ENCODE peak calls at places on chromosomes 3 and 15, in ten cellular contexts. E is heart left ventricle, D is heart right ventricle, Q is mammary epithelial cell, K is GM23338, B is ovary, H is cardiac muscle cell, C is lung, A is uterus, Y is A549. Z is an unnamed sample. For H3K4me1, the result is how much of the 10 kb centered on the place peaks cover.

GRCh38 chr3:120793601-120794000 is 51.1 kb downstream of the GTF2E1 start:
- DNase-seq in Y (no peak), D (no peak), Q (no peak), K (no peak), A (no peak), B (no peak), H (no peak), C (no peak), E (no peak), Z (no peak)

GRCh38 chr3:64079369-64080160 is 56.3 kb upstream of the PSMD6 start:
- DNase-seq in Q (no peak), E (no peak), B (no peak), Y (no peak), C (no peak), A (no peak), D (no peak), K (no peak), H (no peak), Z (no peak)

GRCh38 chr3:58835075-58835474 is 168.5 kb upstream of the FAM3D start:
- DNase-seq in D (no peak), A (no peak), H (no peak), C (no peak), B (no peak), Y (no peak), E (no peak), K (no peak), Q (peak), Z (no peak)

GRCh38 chr3:72797773-72798543 is 50.3 kb downstream of the SHQ1 start:
- DNase-seq in E (peak), D (peak), Q (no peak), Y (no peak), K (peak), H (peak), B (no peak), C (no peak), A (no peak), Z (no peak)

GRCh38 chr3:176767385-176767784 is 429.9 kb downstream of the TBL1XR1 start:
- DNase-seq in C (no peak), E (no peak), Y (no peak), B (no peak), K (no peak), A (no peak), H (peak), D (no peak), Q (peak), Z (no peak)

GRCh38 chr3:43707998-43708397 is 17.3 kb downstream of the ABHD5 start:
- DNase-seq in B (no peak), E (no peak), D (no peak), Y (peak), K (no peak), Q (peak), A (no peak), C (no peak), H (peak), Z (no peak)

GRCh38 chr15:33834892-33835730 is 133.2 kb upstream of the CHRM5 start:
- DNase-seq in Q (no peak), A (no peak), C (no peak), Y (no peak), H (no peak), B (no peak), E (no peak), D (no peak), K (peak), Z (no peak)

GRCh38 chr3:23162939-23163338 is 40.2 kb upstream of the UBE2E2 start:
- DNase-seq in Y (no peak), Q (no peak), E (no peak), C (no peak), B (no peak), A (no peak), K (no peak), H (no peak), D (no peak), Z (no peak)

GRCh38 chr15:101355678-101356464 is 60.8 kb upstream of the SNRPA1 start:
- DNase-seq in K (no peak), H (no peak), B (no peak), A (no peak), D (no peak), E (no peak), C (no peak), Q (no peak), Y (no peak), Z (no peak)

GRCh38 chr3:32226875-32227500 is 11.5 kb upstream of the CMTM8 start:
- DNase-seq in Q (peak), E (no peak), A (no peak), K (no peak), D (no peak), B (no peak), C (no peak), H (peak), Y (peak), Z (no peak)

GRCh38 chr3:183178833-183179549 is 16.5 kb upstream of the LAMP3 start:
- DNase-seq in Q (peak), B (peak), H (peak), C (peak), D (no peak), A (peak), E (peak), Y (peak), K (peak), Z (peak)

GRCh38 chr15:48005921-48006541 is 114.8 kb upstream of the SLC24A5 start:
- DNase-seq in D (no peak), Q (no peak), K (peak), E (peak), Y (no peak), H (no peak), B (peak), C (peak), A (peak), Z (no peak)

GRCh38 chr15:85504739-85505676 is 124.6 kb downstream of the AKAP13 start:
- DNase-seq in D (peak), A (no peak), Y (peak), H (peak), E (no peak), C (peak), Q (peak), K (peak), B (peak), Z (no peak)

GRCh38 chr15:100879461-100880138 is at the start of gene ALDH1A3:
- DNase-seq in K (peak), E (no peak), Y (peak), A (peak), C (no peak), D (peak), H (peak), Q (peak), B (no peak), Z (peak)

GRCh38 chr15:68333775-68334470 is 56.4 kb downstream of the FEM1B start:
- DNase-seq in D (no peak), E (peak), A (peak), H (peak), B (no peak), Y (no peak), Q (no peak), K (no peak), C (no peak), Z (no peak)

GRCh38 chr3:42876940-42877720 is 1.5 kb upstream of the CYP8B1 start:
- DNase-seq in E (no peak), Q (no peak), K (no peak), D (no peak), A (no peak), B (no peak), C (no peak), Y (no peak), H (no peak), Z (no peak)

GRCh38 chr3:72601983-72602382 is 246.3 kb downstream of the SHQ1 start:
- DNase-seq in Y (no peak), K (no peak), B (no peak), E (no peak), A (no peak), H (no peak), C (no peak), D (no peak), Q (no peak), Z (no peak)

GRCh38 chr3:115190747-115191146 is 43.7 kb upstream of the ZBTB20 start:
- DNase-seq in D (no peak), Y (no peak), K (no peak), H (no peak), Q (no peak), E (no peak), A (no peak), B (no peak), C (no peak), Z (no peak)

GRCh38 chr3:149879872-149880271 is 66.9 kb downstream of the RNF13 start:
- DNase-seq in B (peak), A (peak), H (peak), E (peak), Q (peak), K (peak), D (peak), Y (peak), C (peak), Z (peak)

GRCh38 chr3:161800985-161801559 is 304.5 kb downstream of the OTOL1 start:
- DNase-seq in H (no peak), K (no peak), B (no peak), Y (no peak), A (no peak), E (no peak), Q (no peak), C (no peak), D (no peak), Z (no peak)

GRCh38 chr15:56765252-56765651 is 31.9 kb upstream of the ZNF280D start:
- DNase-seq in C (no peak), Q (peak), K (no peak), H (peak), Y (no peak), A (no peak), B (no peak), E (no peak), D (peak), Z (no peak)

GRCh38 chr15:39165026-39165706 is 415.7 kb upstream of the THBS1 start:
- DNase-seq in A (no peak), H (peak), D (no peak), Q (no peak), E (no peak), B (no peak), K (no peak), Y (no peak), C (no peak), Z (no peak)

GRCh38 chr3:62875103-62876002 is at the start of gene CADPS:
- DNase-seq in E (peak), B (no peak), C (no peak), Y (no peak), A (no peak), K (peak), H (no peak), D (peak), Q (no peak), Z (no peak)

GRCh38 chr3:52742418-52743041 is 28.2 kb downstream of the NEK4 start:
- DNase-seq in C (no peak), E (no peak), H (peak), D (no peak), Y (peak), A (no peak), K (peak), B (no peak), Q (peak), Z (peak)

GRCh38 chr3:193960485-193961172 is 175.3 kb upstream of the HES1 start:
- DNase-seq in B (no peak), Q (peak), C (no peak), D (peak), K (no peak), H (peak), Y (no peak), E (peak), A (peak), Z (no peak)

GRCh38 chr3:24135280-24135679 is 190.2 kb downstream of the NR1D2 start:
- DNase-seq in Y (no peak), A (no peak), Q (peak), C (no peak), B (no peak), E (no peak), H (peak), D (no peak), K (no peak), Z (no peak)

GRCh38 chr3:62372621-62373041 is 719 bp downstream of the FEZF2 start:
- DNase-seq in E (no peak), B (no peak), K (no peak), A (no peak), D (no peak), Q (no peak), Y (no peak), C (no peak), H (no peak), Z (no peak)

GRCh38 chr15:74010929-74011540 is 16.5 kb downstream of the PML start:
- DNase-seq in D (no peak), B (no peak), Y (no peak), A (no peak), Q (peak), C (no peak), H (peak), K (no peak), E (no peak), Z (peak)

GRCh38 chr15:72488558-72488957 is 14.4 kb downstream of the ARIH1 start:
- DNase-seq in B (no peak), E (no peak), K (no peak), C (no peak), A (no peak), Y (no peak), Q (no peak), D (no peak), H (no peak), Z (no peak)

GRCh38 chr3:60933828-60934227 is 317.4 kb downstream of the FHIT start:
- DNase-seq in A (no peak), Y (no peak), D (no peak), K (no peak), E (no peak), C (no peak), B (no peak), Q (no peak), H (no peak), Z (no peak)

GRCh38 chr3:21390136-21390535 is 360.9 kb downstream of the ZNF385D start:
- DNase-seq in Q (peak), Y (no peak), K (no peak), B (no peak), A (no peak), D (no peak), H (peak), C (no peak), E (no peak), Z (no peak)

GRCh38 chr3:132134611-132135010 is 99.8 kb upstream of the CPNE4 start:
- DNase-seq in Y (no peak), Q (peak), A (no peak), C (no peak), E (no peak), K (no peak), B (no peak), D (no peak), H (peak), Z (no peak)

GRCh38 chr3:33722626-33723370 is 4.7 kb upstream of the CLASP2 start:
- DNase-seq in H (peak), E (no peak), B (no peak), Q (no peak), Y (no peak), A (no peak), K (no peak), C (no peak), D (no peak), Z (no peak)

GRCh38 chr3:114660124-114660523 is 366.3 kb downstream of the TIGIT start:
- DNase-seq in A (no peak), H (peak), K (no peak), D (peak), C (no peak), Q (no peak), Y (no peak), B (peak), E (peak), Z (no peak)

GRCh38 chr3:17424137-17424536 is 318.3 kb downstream of the TBC1D5 start:
- DNase-seq in A (no peak), D (no peak), H (peak), B (no peak), Y (no peak), E (no peak), K (no peak), Q (no peak), C (no peak), Z (no peak)

GRCh38 chr3:186589856-186590579 is 19.5 kb downstream of the DNAJB11 start:
- DNase-seq in Y (no peak), Q (peak), A (no peak), K (no peak), C (peak), E (no peak), B (no peak), D (no peak), H (peak), Z (peak)

GRCh38 chr3:126753191-126754160 is 49.4 kb downstream of the CHCHD6 start:
- DNase-seq in Q (peak), D (no peak), Y (no peak), C (peak), K (no peak), B (no peak), A (no peak), H (no peak), E (no peak), Z (peak)

GRCh38 chr3:193157051-193157450 is 84.0 kb upstream of the PLAAT1 start:
- DNase-seq in Y (no peak), A (no peak), Q (no peak), B (no peak), C (no peak), K (no peak), D (no peak), H (no peak), E (no peak), Z (no peak)

GRCh38 chr3:46948830-46949671 is 27.5 kb downstream of the CCDC12 start:
- DNase-seq in C (peak), Q (no peak), H (no peak), D (no peak), E (peak), B (no peak), K (peak), A (no peak), Y (no peak), Z (peak)

GRCh38 chr3:46946416-46946815 is 30.1 kb downstream of the CCDC12 start:
- DNase-seq in K (no peak), A (no peak), E (no peak), Y (no peak), H (no peak), C (no peak), Q (peak), B (no peak), D (no peak), Z (no peak)

GRCh38 chr3:46947545-46947899 is 29.0 kb downstream of the CCDC12 start:
- DNase-seq in C (no peak), Q (no peak), K (no peak), D (no peak), A (no peak), Y (no peak), H (no peak), E (no peak), B (no peak), Z (no peak)

GRCh38 chr3:46946856-46947544 is 29.5 kb downstream of the CCDC12 start:
- DNase-seq in A (no peak), Q (peak), H (no peak), K (no peak), B (no peak), D (no peak), E (no peak), Y (peak), C (no peak), Z (no peak)

GRCh38 chr3:46947981-46948791 is 28.4 kb downstream of the CCDC12 start:
- DNase-seq in K (no peak), D (peak), H (peak), Q (peak), Y (peak), A (no peak), C (peak), B (no peak), E (peak), Z (peak)
- H3K4me1 ChIP-seq in K (under half), D (under half), H (half or more), Q (half or more), Y (half or more), A (under half), C (half or more), B (under half), E (under half), Z (half or more)

GRCh38 chr3:38039899-38040261 is 872 bp downstream of the DLEC1 start:
- DNase-seq in Q (no peak), Y (no peak), K (peak), A (peak), E (peak), C (peak), B (no peak), D (peak), H (peak), Z (peak)
- TF ChIP-seq CTCF in Q (no peak), Y (no peak), K (peak), A (peak), E (peak), C (peak), B (no peak), D (no peak), H (peak), Z (peak)

DNA sequence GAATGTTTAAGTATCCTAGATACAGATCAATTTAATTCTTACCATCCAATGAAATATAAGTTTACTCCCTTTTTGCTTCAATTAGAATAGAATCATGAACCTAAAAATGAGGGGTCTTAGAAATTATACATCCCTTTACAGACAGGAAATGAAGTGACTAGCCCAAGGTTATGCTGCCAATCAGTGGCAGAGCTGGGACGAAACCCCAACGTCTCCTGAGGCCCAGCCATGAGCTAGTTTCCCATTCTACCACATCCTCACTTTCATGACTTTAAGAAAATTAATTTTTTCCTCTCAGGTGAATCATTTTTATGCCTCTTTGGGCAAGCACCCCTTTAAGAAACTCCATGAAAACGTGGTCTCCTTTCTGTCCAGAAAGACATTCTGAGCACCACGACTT is 11.2 kb downstream of the LRIG1 start:
- DNase-seq in D (no peak), K (no peak), A (no peak), H (no peak), Y (no peak), Q (no peak), E (no peak), C (no peak), B (no peak), Z (no peak)
- H3K4me1 ChIP-seq in D (under half), K (half or more), A (under half), H (half or more), Y (under half), Q (under half), E (under half), C (under half), B (under half), Z (half or more)

DNA sequence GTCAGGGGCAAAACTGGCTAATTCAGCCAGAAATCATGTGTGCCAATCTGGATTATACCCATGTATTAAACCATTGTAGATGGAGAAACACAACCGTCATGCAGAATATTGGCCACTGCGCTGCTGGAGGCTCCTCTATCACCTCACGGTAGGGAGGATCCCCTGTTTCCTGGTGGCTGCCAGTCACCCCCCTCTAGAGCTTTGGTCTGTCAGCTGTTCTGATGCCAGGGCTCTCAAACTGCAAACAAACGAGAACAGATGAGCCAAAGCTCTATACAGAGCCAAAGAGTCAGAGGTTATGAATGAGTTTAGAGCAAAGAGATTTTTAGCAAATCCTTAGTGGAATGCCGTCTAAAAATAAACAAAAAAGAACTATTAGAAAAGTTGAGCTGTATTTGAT is 62.5 kb downstream of the IL20RB start:
- DNase-seq in Q (no peak), C (no peak), E (no peak), Y (no peak), B (no peak), K (peak), A (no peak), D (no peak), H (no peak), Z (no peak)
- TF ChIP-seq CTCF in Q (no peak), C (no peak), E (no peak), Y (no peak), B (no peak), K (no peak), A (no peak), D (no peak), H (no peak), Z (no peak)

GRCh38 chr15:90660195-90660995 is 56.8 kb upstream of the BLM start:
- DNase-seq in K (no peak), Q (peak), H (peak), D (peak), Y (peak), C (peak), E (peak), B (no peak), A (peak), Z (no peak)
- H3K4me1 ChIP-seq in K (under half), Q (under half), H (under half), D (under half), Y (under half), C (under half), E (under half), B (under half), A (under half), Z (under half)

DNA sequence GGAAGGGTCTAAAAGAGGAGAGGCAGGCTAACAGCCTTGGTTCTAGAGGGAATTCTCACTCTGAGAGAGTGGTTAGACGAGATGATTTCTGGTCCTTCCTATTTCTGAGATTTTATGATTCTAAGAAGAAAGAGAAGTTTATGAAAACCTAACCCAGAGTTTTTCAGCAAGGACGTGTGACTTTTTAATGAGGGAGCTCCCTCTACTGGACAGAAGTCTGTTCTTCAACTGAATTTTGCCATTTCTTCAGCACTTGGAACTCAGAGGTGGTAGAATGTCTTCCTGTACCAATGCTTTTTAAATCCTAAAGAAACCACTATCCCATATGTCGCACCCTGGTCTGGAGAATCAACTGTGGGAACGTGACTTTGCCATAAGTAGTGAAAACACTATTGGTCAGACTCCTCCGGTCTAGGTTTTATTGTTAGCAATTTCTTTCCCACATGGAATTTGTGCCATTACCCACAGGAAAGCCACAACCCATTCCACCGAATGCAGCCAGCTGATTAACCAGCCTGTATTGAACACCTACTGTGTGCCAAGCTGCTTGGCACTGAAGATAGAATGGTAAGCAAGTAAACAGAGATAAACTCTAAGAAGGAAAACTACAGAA is 199.5 kb upstream of the LMCD1 start:
- DNase-seq in H (peak), A (no peak), K (peak), C (no peak), B (no peak), Y (peak), Q (peak), E (no peak), D (peak), Z (no peak)
- TF ChIP-seq CTCF in H (peak), A (peak), K (peak), C (peak), B (no peak), Y (peak), Q (peak), E (peak), D (peak), Z (peak)

Z was measured in Caco-2.